ENCODE peak calls at places on chromosomes 7 and 10, in five cellular contexts. One of them, this sample, is unnamed.
A peak's percentile ranks its signal among the peaks of the same experiment; 100 is the strongest.

GRCh38 chr7:81882086-81882485 is 112.2 kb upstream of the HGF start:
- DNase-seq in body of pancreas: no peak
- DNase-seq in fibroblast of lung: no peak
- DNase-seq in GM23248: peak; percentile 22
- DNase-seq in neuronal stem cell: no peak
- DNase-seq in this sample: no peak

GRCh38 chr7:55308186-55308929 is 56.8 kb upstream of the LANCL2 start:
- DNase-seq in body of pancreas: no peak
- DNase-seq in fibroblast of lung: peak; percentile 3
- DNase-seq in GM23248: peak; percentile 82
- DNase-seq in neuronal stem cell: no peak
- DNase-seq in this sample: no peak

GRCh38 chr10:92242910-92243671 is 47.8 kb downstream of the CPEB3 start:
- DNase-seq in body of pancreas: peak; percentile 68
- DNase-seq in fibroblast of lung: peak; percentile 69
- DNase-seq in GM23248: peak; percentile 11
- DNase-seq in neuronal stem cell: peak; percentile 44
- DNase-seq in this sample: peak; percentile 68

GRCh38 chr7:93015193-93016084 is 102.3 kb downstream of the SAMD9 start:
- DNase-seq in body of pancreas: no peak
- DNase-seq in fibroblast of lung: peak; percentile 52
- DNase-seq in GM23248: peak; percentile 64
- DNase-seq in neuronal stem cell: no peak
- DNase-seq in this sample: no peak

GRCh38 chr10:132137111-132138072 is 49.4 kb upstream of the DPYSL4 start:
- DNase-seq in body of pancreas: no peak
- DNase-seq in fibroblast of lung: no peak
- DNase-seq in GM23248: no peak
- DNase-seq in neuronal stem cell: no peak
- DNase-seq in this sample: no peak

GRCh38 chr7:140621326-140622035 is 19.1 kb downstream of the DENND2A start:
- DNase-seq in body of pancreas: no peak
- DNase-seq in fibroblast of lung: peak; percentile 59
- DNase-seq in GM23248: peak; percentile 90
- DNase-seq in neuronal stem cell: no peak
- DNase-seq in this sample: peak; percentile 60

GRCh38 chr7:3300221-3300650 is 816 bp upstream of the SDK1 start:
- DNase-seq in body of pancreas: no peak
- DNase-seq in fibroblast of lung: peak; percentile 28
- DNase-seq in GM23248: peak; percentile 6
- DNase-seq in neuronal stem cell: peak; percentile 11
- DNase-seq in this sample: no peak

GRCh38 chr7:28685660-28686417 is 272.3 kb downstream of the TRIL start:
- DNase-seq in body of pancreas: peak; percentile 95
- DNase-seq in fibroblast of lung: peak; percentile 100
- DNase-seq in GM23248: peak; percentile 96
- DNase-seq in neuronal stem cell: peak; percentile 61
- DNase-seq in this sample: peak; percentile 97

GRCh38 chr7:151735186-151735853 is 141.6 kb downstream of the PRKAG2 start:
- DNase-seq in body of pancreas: no peak
- DNase-seq in fibroblast of lung: no peak
- DNase-seq in GM23248: no peak
- DNase-seq in neuronal stem cell: no peak
- DNase-seq in this sample: no peak

GRCh38 chr10:95694665-95695064 is 938 bp upstream of the TCTN3 start:
- DNase-seq in body of pancreas: peak; percentile 16
- DNase-seq in fibroblast of lung: no peak
- DNase-seq in GM23248: no peak
- DNase-seq in neuronal stem cell: no peak
- DNase-seq in this sample: no peak

GRCh38 chr7:71694678-71695077 is 562.7 kb downstream of the GALNT17 start:
- DNase-seq in body of pancreas: no peak
- DNase-seq in fibroblast of lung: no peak
- DNase-seq in GM23248: no peak
- DNase-seq in neuronal stem cell: no peak
- DNase-seq in this sample: no peak

GRCh38 chr7:129781128-129781855 is 169.8 kb downstream of the NRF1 start:
- DNase-seq in body of pancreas: no peak
- DNase-seq in fibroblast of lung: no peak
- DNase-seq in GM23248: no peak
- DNase-seq in neuronal stem cell: peak; percentile 26
- DNase-seq in this sample: no peak

GRCh38 chr7:129784437-129784782 is 168.3 kb downstream of the UBE2H start:
- DNase-seq in body of pancreas: no peak
- DNase-seq in fibroblast of lung: no peak
- DNase-seq in GM23248: no peak
- DNase-seq in neuronal stem cell: no peak
- DNase-seq in this sample: no peak

GRCh38 chr7:129781856-129782256 is 170.3 kb downstream of the NRF1 start:
- DNase-seq in body of pancreas: peak; percentile 28
- DNase-seq in fibroblast of lung: no peak
- DNase-seq in GM23248: no peak
- DNase-seq in neuronal stem cell: peak; percentile 29
- DNase-seq in this sample: no peak

GRCh38 chr7:129783097-129783919 is 169.5 kb downstream of the UBE2H start:
- DNase-seq in body of pancreas: no peak
- DNase-seq in fibroblast of lung: no peak
- DNase-seq in GM23248: no peak
- DNase-seq in neuronal stem cell: peak; percentile 21
- DNase-seq in this sample: no peak

GRCh38 chr7:129782257-129783096 is 170.3 kb downstream of the UBE2H start:
- DNase-seq in body of pancreas: no peak
- DNase-seq in fibroblast of lung: no peak
- DNase-seq in GM23248: peak; percentile 31
- DNase-seq in neuronal stem cell: peak; percentile 18
- DNase-seq in this sample: no peak
- H3K27me3 ChIP-seq in body of pancreas: no peaks in the 10 kb centered on the region
- H3K27me3 ChIP-seq in fibroblast of lung: peaks cover 89% of the 10 kb centered on the region
- H3K27me3 ChIP-seq in GM23248: peaks cover 94% of the 10 kb centered on the region
- H3K27me3 ChIP-seq in neuronal stem cell: peaks cover 77% of the 10 kb centered on the region
- H3K27me3 ChIP-seq in this sample: peaks cover 46% of the 10 kb centered on the region

GRCh38 chr7:101666751-101667150 is 37.7 kb upstream of the MYL10 start:
- DNase-seq in body of pancreas: no peak
- DNase-seq in fibroblast of lung: no peak
- DNase-seq in GM23248: peak; percentile 27
- DNase-seq in neuronal stem cell: no peak
- DNase-seq in this sample: no peak

GRCh38 chr7:101664893-101665471 is 35.9 kb upstream of the MYL10 start:
- DNase-seq in body of pancreas: no peak
- DNase-seq in fibroblast of lung: no peak
- DNase-seq in GM23248: no peak
- DNase-seq in neuronal stem cell: no peak
- DNase-seq in this sample: no peak

GRCh38 chr7:101667959-101668358 is 38.9 kb upstream of the MYL10 start:
- DNase-seq in body of pancreas: no peak
- DNase-seq in fibroblast of lung: no peak
- DNase-seq in GM23248: no peak
- DNase-seq in neuronal stem cell: no peak
- DNase-seq in this sample: no peak

GRCh38 chr7:101667399-101667798 is 38.3 kb upstream of the MYL10 start:
- DNase-seq in body of pancreas: no peak
- DNase-seq in fibroblast of lung: no peak
- DNase-seq in GM23248: no peak
- DNase-seq in neuronal stem cell: no peak
- DNase-seq in this sample: no peak

DNA sequence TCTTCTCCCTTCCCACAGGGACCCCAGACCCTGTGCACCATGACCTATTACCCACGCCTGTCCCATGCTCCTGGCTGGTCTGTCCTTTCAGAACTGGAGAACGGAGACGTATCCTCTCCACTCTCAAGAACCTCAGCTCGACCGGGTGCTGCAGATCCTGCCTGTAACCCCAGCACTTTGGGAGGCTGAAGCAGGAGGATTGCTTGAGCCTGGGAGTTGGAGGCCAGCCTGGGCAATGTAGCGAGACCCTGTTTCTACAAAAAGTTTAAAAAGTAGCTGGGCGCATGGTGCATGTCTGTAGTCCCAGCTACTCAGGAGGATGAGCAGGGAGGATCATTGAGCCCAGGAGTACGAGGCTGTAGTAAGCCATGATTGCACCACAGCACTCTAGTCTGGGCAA is 37.2 kb upstream of the MYL10 start:
- DNase-seq in body of pancreas: no peak
- DNase-seq in fibroblast of lung: no peak
- DNase-seq in GM23248: no peak
- DNase-seq in neuronal stem cell: no peak
- DNase-seq in this sample: no peak
- H3K27me3 ChIP-seq in body of pancreas: no peaks in the 10 kb centered on the region
- H3K27me3 ChIP-seq in fibroblast of lung: peaks cover 6% of the 10 kb centered on the region
- H3K27me3 ChIP-seq in GM23248: peaks cover 16% of the 10 kb centered on the region
- H3K27me3 ChIP-seq in neuronal stem cell: no peaks in the 10 kb centered on the region
- H3K27me3 ChIP-seq in this sample: peaks cover 1% of the 10 kb centered on the region

GRCh38 chr7:6708304-6708703 is 1.6 kb upstream of the ZNF12 start:
- DNase-seq in body of pancreas: no peak
- DNase-seq in fibroblast of lung: no peak
- DNase-seq in GM23248: no peak
- DNase-seq in neuronal stem cell: no peak
- DNase-seq in this sample: no peak
- H3K27me3 ChIP-seq in body of pancreas: no peaks in the 10 kb centered on the region
- H3K27me3 ChIP-seq in fibroblast of lung: no peaks in the 10 kb centered on the region
- H3K27me3 ChIP-seq in GM23248: no peaks in the 10 kb centered on the region
- H3K27me3 ChIP-seq in neuronal stem cell: no peaks in the 10 kb centered on the region
- H3K27me3 ChIP-seq in this sample: no peaks in the 10 kb centered on the region

GRCh38 chr10:28837613-28838390 is 160.5 kb downstream of the BAMBI start:
- DNase-seq in body of pancreas: no peak
- DNase-seq in fibroblast of lung: no peak
- DNase-seq in GM23248: no peak
- DNase-seq in neuronal stem cell: no peak
- DNase-seq in this sample: no peak
- H3K27me3 ChIP-seq in body of pancreas: no peaks in the 10 kb centered on the region
- H3K27me3 ChIP-seq in fibroblast of lung: no peaks in the 10 kb centered on the region
- H3K27me3 ChIP-seq in GM23248: no peaks in the 10 kb centered on the region
- H3K27me3 ChIP-seq in neuronal stem cell: no peaks in the 10 kb centered on the region
- H3K27me3 ChIP-seq in this sample: no peaks in the 10 kb centered on the region

GRCh38 chr10:6136215-6137201 is 47.7 kb downstream of the RBM17 start:
- DNase-seq in body of pancreas: no peak
- DNase-seq in fibroblast of lung: peak; percentile 56
- DNase-seq in GM23248: peak; percentile 92
- DNase-seq in neuronal stem cell: no peak
- DNase-seq in this sample: peak; percentile 79

GRCh38 chr10:6135589-6136168 is 46.8 kb downstream of the RBM17 start:
- DNase-seq in body of pancreas: no peak
- DNase-seq in fibroblast of lung: no peak
- DNase-seq in GM23248: no peak
- DNase-seq in neuronal stem cell: no peak
- DNase-seq in this sample: no peak

GRCh38 chr10:6133331-6134098 is 44.7 kb downstream of the RBM17 start:
- DNase-seq in body of pancreas: no peak
- DNase-seq in fibroblast of lung: no peak
- DNase-seq in GM23248: no peak
- DNase-seq in neuronal stem cell: no peak
- DNase-seq in this sample: no peak

GRCh38 chr10:6134099-6134880 is 45.5 kb downstream of the RBM17 start:
- DNase-seq in body of pancreas: no peak
- DNase-seq in fibroblast of lung: no peak
- DNase-seq in GM23248: no peak
- DNase-seq in neuronal stem cell: no peak
- DNase-seq in this sample: no peak

GRCh38 chr10:6135039-6135438 is 46.2 kb downstream of the RBM17 start:
- DNase-seq in body of pancreas: no peak
- DNase-seq in fibroblast of lung: no peak
- DNase-seq in GM23248: no peak
- DNase-seq in neuronal stem cell: no peak
- DNase-seq in this sample: no peak
- H3K27me3 ChIP-seq in body of pancreas: no peaks in the 10 kb centered on the region
- H3K27me3 ChIP-seq in fibroblast of lung: no peaks in the 10 kb centered on the region
- H3K27me3 ChIP-seq in GM23248: peaks cover 22% of the 10 kb centered on the region
- H3K27me3 ChIP-seq in neuronal stem cell: no peaks in the 10 kb centered on the region
- H3K27me3 ChIP-seq in this sample: peaks cover 7% of the 10 kb centered on the region

DNA sequence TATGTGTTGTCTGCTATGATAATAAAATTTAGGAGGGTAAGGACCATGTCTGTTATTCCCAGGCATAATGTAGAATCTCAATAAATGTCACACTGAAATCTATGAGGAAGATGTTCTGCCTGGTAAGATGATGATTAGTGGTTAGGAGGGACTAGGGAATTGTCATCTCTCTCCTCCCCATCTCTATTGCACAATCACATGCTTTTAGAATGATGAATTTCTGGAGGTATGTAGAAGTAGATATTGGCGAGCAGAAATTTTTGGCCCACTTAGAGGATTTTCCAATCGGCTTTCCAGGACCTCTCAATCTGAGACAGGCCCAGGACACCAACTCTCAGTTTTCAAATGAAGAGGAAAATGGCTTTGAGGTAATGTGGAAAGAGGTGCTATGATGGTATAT is 2.0 kb upstream of the PITX3 start:
- DNase-seq in body of pancreas: no peak
- DNase-seq in fibroblast of lung: peak; percentile 43
- DNase-seq in GM23248: peak; percentile 89
- DNase-seq in neuronal stem cell: no peak
- DNase-seq in this sample: peak; percentile 86
- H3K27me3 ChIP-seq in body of pancreas: no peaks in the 10 kb centered on the region
- H3K27me3 ChIP-seq in fibroblast of lung: peaks cover 20% of the 10 kb centered on the region
- H3K27me3 ChIP-seq in GM23248: no peaks in the 10 kb centered on the region
- H3K27me3 ChIP-seq in neuronal stem cell: peaks cover 10% of the 10 kb centered on the region
- H3K27me3 ChIP-seq in this sample: peaks cover 7% of the 10 kb centered on the region

GRCh38 chr7:32091608-32092210 is 21.5 kb upstream of the PDE1C start:
- DNase-seq in body of pancreas: no peak
- DNase-seq in fibroblast of lung: no peak
- DNase-seq in GM23248: peak; percentile 63
- DNase-seq in neuronal stem cell: no peak
- DNase-seq in this sample: no peak

GRCh38 chr7:32088336-32088975 is 18.2 kb upstream of the PDE1C start:
- DNase-seq in body of pancreas: no peak
- DNase-seq in fibroblast of lung: no peak
- DNase-seq in GM23248: no peak
- DNase-seq in neuronal stem cell: no peak
- DNase-seq in this sample: no peak

GRCh38 chr7:32089256-32089655 is 19.0 kb upstream of the PDE1C start:
- DNase-seq in body of pancreas: no peak
- DNase-seq in fibroblast of lung: no peak
- DNase-seq in GM23248: no peak
- DNase-seq in neuronal stem cell: no peak
- DNase-seq in this sample: no peak

GRCh38 chr7:32092346-32092745 is 22.1 kb upstream of the PDE1C start:
- DNase-seq in body of pancreas: no peak
- DNase-seq in fibroblast of lung: no peak
- DNase-seq in GM23248: peak; percentile 74
- DNase-seq in neuronal stem cell: no peak
- DNase-seq in this sample: no peak

GRCh38 chr7:32089678-32090077 is 19.5 kb upstream of the PDE1C start:
- DNase-seq in body of pancreas: no peak
- DNase-seq in fibroblast of lung: no peak
- DNase-seq in GM23248: no peak
- DNase-seq in neuronal stem cell: no peak
- DNase-seq in this sample: no peak
- H3K27me3 ChIP-seq in body of pancreas: no peaks in the 10 kb centered on the region
- H3K27me3 ChIP-seq in fibroblast of lung: no peaks in the 10 kb centered on the region
- H3K27me3 ChIP-seq in GM23248: no peaks in the 10 kb centered on the region
- H3K27me3 ChIP-seq in neuronal stem cell: no peaks in the 10 kb centered on the region
- H3K27me3 ChIP-seq in this sample: no peaks in the 10 kb centered on the region

DNA sequence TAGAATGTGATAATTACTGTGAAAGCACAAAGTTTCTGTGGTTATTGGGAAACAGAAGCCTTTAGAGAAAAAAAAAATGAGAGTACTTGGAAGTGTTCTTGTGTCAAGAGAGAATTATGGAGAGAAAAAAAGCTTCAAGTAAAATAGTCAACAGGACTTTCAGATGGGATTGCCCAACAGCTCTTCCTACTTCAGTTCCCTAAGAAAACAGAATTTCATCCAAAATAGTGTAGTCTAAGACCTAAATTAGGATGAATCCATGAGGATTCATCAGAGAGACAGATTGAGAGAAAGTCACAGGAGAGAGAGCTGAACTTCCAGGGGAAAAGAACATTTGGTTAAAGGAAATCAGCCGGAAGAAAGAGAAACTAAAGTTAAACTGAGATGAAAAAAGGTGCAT is 2.4 kb downstream of the SCIN start:
- DNase-seq in body of pancreas: no peak
- DNase-seq in fibroblast of lung: peak; percentile 4
- DNase-seq in GM23248: peak; percentile 13
- DNase-seq in neuronal stem cell: no peak
- DNase-seq in this sample: no peak
- H3K27me3 ChIP-seq in body of pancreas: no peaks in the 10 kb centered on the region
- H3K27me3 ChIP-seq in fibroblast of lung: peaks cover 19% of the 10 kb centered on the region
- H3K27me3 ChIP-seq in GM23248: peaks cover 20% of the 10 kb centered on the region
- H3K27me3 ChIP-seq in neuronal stem cell: peaks cover 5% of the 10 kb centered on the region
- H3K27me3 ChIP-seq in this sample: peaks cover 3% of the 10 kb centered on the region

This sample was measured in bronchial epithelial cell.